ENCODE peak calls at places on chromosomes 4 and X, in eight cellular contexts. C is GM12865, L is foreskin fibroblast, V is heart left ventricle, I is A549, K is cardiac muscle cell, S is fibroblast of villous mesenchyme, O is SK-N-SH. M is an unnamed sample.

GRCh38 chr4:91114386-91114785 is 987.2 kb downstream of the CCSER1 start:
- DNase-seq in C (no peak), O (no peak), I (no peak), V (no peak), S (no peak), K (no peak), L (no peak), M (no peak)

GRCh38 chrX:96569034-96569433 is 115.6 kb upstream of the DIAPH2 start:
- DNase-seq in L (no peak), S (no peak), V (no peak), K (no peak), C (no peak), O (no peak), I (no peak), M (no peak)

GRCh38 chr4:76251448-76252270 is at the start of gene FAM47E:
- DNase-seq in S (peak), V (peak), K (peak), O (peak), I (peak), L (peak), C (no peak), M (peak)

GRCh38 chr4:183398298-183399129 is 45.9 kb upstream of the CDKN2AIP start:
- DNase-seq in V (peak), S (peak), O (peak), C (peak), L (peak), K (peak), I (peak), M (no peak)

GRCh38 chrX:124215786-124216185 is 116.7 kb upstream of the TEX13D start:
- DNase-seq in V (no peak), K (no peak), I (no peak), O (no peak), L (no peak), C (no peak), S (no peak), M (no peak)

GRCh38 chr4:48252313-48252712 is 17.3 kb downstream of the TEC start:
- DNase-seq in S (no peak), V (no peak), O (no peak), L (no peak), I (no peak), C (no peak), K (no peak), M (no peak)

GRCh38 chrX:35561985-35562384 is 236.2 kb upstream of the MAGEB16 start:
- DNase-seq in V (no peak), L (no peak), O (no peak), K (no peak), I (no peak), S (no peak), C (no peak), M (no peak)

GRCh38 chrX:72105436-72105835 is 26.3 kb downstream of the RTL5 start:
- DNase-seq in C (peak), S (no peak), L (no peak), V (no peak), I (no peak), O (no peak), K (no peak), M (no peak)

GRCh38 chr4:47668810-47669408 is 169.0 kb downstream of the CORIN start:
- DNase-seq in L (peak), C (peak), I (peak), V (no peak), K (peak), O (peak), S (peak), M (peak)

GRCh38 chr4:31037714-31038113 is 317.5 kb downstream of the PCDH7 start:
- DNase-seq in I (no peak), K (no peak), V (no peak), S (no peak), L (no peak), C (no peak), O (no peak), M (no peak)

DNA sequence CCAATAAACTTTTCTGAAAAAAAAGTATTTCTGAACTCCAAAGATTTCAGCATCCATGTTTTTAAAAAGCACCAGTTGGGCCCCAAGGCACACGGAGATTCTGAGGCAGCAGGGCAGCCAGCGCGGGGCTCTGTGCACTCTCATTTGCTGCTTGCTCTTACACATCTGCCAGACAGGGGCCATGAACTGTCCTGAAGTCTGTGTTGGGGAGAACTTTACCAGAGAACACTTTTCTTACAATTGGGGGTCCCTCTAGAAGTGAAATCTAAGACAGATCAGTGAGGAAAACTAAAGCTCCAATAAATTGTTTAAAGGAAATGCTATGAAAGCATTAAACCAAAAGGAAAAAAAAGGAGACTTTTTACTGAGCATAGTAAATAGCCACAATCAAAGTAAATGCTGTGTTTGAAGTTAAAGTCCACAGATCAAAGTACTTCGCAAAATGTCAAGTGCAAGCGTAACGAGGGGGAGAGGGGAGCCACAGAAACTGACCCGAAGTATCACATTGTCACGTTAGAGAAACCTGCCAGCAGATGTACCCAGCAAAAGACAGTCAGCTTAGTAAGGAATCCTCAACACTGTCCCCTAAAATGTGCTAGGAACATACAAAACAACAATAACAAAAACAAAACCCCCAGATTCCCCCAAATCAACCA is 37.8 kb downstream of the SORBS2 start:
- DNase-seq in I (no peak), C (no peak), L (no peak), V (no peak), S (no peak), K (peak), O (no peak), M (no peak)
- H3K4me3 ChIP-seq in I (no peak), C (no peak), L (no peak), V (peak), S (no peak), K (peak), O (peak), M (peak)

GRCh38 chrX:153523269-153523668 is 5.8 kb downstream of the ATP2B3 start:
- DNase-seq in I (no peak), C (no peak), K (no peak), O (no peak), L (no peak), V (no peak), S (no peak), M (no peak)
- TF ChIP-seq CTCF in I (no peak), C (no peak), K (no peak), O (no peak), L (no peak), V (no peak), S (no peak), M (no peak)

GRCh38 chr4:88320780-88321373 is 36.5 kb upstream of the PPM1K start:
- DNase-seq in V (no peak), C (peak), L (no peak), K (no peak), O (no peak), I (no peak), S (peak), M (no peak)
- H3K4me3 ChIP-seq in V (no peak), C (peak), L (no peak), K (no peak), O (no peak), I (no peak), S (peak), M (no peak)

DNA sequence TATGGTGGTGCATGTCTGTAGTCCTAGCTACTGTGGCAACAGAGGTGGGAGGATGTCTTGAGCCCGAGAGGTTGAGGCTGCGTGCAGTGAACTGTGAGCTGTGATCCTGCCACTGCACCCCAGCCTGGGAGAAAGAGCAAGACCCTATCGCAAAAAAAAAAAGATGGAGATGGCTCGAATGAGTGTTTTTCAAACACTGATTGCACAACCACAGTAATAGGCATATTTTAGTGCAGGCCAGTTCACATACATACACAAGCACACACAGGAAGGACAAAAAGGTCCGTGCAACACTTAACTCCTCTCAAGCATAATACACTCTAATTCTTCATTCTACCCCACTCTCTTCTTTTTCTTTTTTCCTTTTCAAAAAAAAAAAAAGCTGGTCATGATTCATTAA is 5.1 kb downstream of the EFHC2 start:
- DNase-seq in L (no peak), O (no peak), K (no peak), C (no peak), V (no peak), S (no peak), I (no peak), M (no peak)
- TF ChIP-seq CTCF in L (no peak), O (no peak), K (no peak), C (no peak), V (no peak), S (no peak), I (no peak), M (no peak)

DNA sequence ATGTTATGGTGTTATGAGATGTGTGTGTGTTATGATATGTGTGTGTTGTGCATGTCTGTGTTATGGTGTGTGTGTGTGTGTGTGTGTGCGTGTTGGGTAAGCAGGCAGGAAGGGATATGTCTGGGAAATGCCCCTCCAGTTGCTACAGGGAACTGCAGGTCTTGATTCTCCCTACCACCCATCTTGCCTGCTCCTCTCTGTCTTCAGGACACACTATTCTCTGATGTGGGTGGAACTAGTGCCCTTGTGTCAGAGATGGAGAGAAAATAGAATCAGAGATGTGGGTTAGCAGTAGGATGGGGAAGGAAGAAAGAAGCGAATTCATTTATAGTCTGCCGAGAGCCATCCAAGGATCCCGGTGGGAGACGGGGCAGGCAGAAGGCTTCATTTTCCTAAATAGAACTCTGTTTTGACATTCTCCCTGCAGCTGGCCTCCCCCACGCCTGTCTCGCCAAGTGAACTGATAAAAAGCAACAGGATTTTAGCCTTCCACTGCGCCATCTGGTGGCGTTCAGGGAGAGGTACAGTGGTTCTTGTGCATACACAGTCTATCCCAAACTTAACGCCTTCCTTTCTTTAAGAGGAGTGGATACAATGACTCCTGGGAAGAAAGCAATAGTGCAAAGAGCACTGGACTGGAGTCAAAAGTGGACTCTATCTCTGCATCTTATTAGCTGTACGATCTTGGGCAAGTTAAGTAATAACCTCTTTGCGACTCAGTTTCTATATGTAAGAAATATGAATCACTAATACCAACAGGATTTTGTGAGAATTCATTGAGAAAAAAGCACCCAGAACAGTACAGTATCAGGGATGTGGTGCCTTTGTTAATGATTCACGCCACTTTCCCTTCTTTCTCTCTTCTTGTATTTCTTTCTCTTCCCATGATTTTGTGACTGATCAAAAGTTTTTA is 14.1 kb upstream of the MGST2 start:
- DNase-seq in V (peak), I (peak), K (peak), L (peak), O (peak), S (peak), C (peak), M (no peak)
- H3K4me3 ChIP-seq in V (no peak), I (no peak), K (no peak), L (no peak), O (peak), S (no peak), C (no peak), M (no peak)

GRCh38 chr4:94595880-94596483 is 144.2 kb downstream of the PDLIM5 start:
- DNase-seq in I (peak), K (peak), O (peak), C (peak), V (no peak), L (peak), S (peak), M (no peak)
- TF ChIP-seq CTCF in I (peak), K (peak), O (peak), C (peak), V (peak), L (peak), S (peak), M (peak)

GRCh38 chr4:24978291-24979072 is 52.3 kb downstream of the LGI2 start:
- DNase-seq in O (no peak), L (peak), S (no peak), V (no peak), I (no peak), K (no peak), C (no peak), M (no peak)

GRCh38 chr4:24979554-24979953 is 51.2 kb downstream of the LGI2 start:
- DNase-seq in K (no peak), O (no peak), V (no peak), C (no peak), L (peak), I (no peak), S (no peak), M (no peak)

GRCh38 chr4:24975505-24975904 is 55.2 kb downstream of the LGI2 start:
- DNase-seq in L (no peak), V (no peak), I (no peak), O (no peak), K (no peak), S (no peak), C (no peak), M (no peak)

GRCh38 chr4:24984602-24985532 is 45.9 kb downstream of the LGI2 start:
- DNase-seq in K (no peak), O (no peak), C (no peak), V (no peak), S (no peak), I (no peak), L (no peak), M (no peak)

DNA sequence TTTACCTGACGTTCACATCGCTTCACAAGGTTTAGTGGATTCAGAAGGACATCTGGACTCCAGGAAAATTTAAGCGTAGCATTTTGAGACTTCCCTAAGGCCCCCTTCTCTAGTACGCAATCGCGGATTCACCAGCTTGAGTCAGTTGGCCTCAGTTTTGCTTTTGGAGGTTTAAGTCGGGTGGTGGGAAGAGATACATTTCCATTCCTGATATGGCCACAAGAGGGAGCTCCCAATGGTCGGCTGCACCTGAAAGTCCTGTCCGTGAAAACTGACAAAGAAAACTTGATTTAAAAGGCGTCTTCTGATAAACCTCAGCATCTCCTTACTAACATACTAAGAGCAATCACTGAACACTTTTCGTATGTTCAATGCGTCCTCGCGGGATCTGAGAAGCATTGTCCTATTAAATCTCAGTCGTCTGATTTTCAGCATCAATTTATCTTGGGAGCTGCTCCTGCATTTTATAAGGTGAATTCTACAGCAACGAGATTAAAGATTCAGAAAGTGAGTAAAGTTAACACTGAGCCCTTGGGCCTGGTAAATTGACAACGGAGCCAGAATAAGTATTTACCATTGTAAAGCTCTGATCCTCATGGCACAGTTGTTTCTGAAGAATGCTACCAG is 50.6 kb downstream of the LGI2 start:
- DNase-seq in S (peak), L (peak), K (peak), C (peak), I (peak), V (no peak), O (peak), M (no peak)
- H3K4me3 ChIP-seq in S (no peak), L (peak), K (no peak), C (no peak), I (no peak), V (peak), O (peak), M (peak)

GRCh38 chrX:19194285-19195242 is 72.3 kb upstream of the ADGRG2 start:
- DNase-seq in C (peak), O (no peak), S (no peak), L (no peak), V (no peak), K (no peak), I (no peak), M (no peak)
- TF ChIP-seq CTCF in C (peak), O (no peak), S (no peak), L (no peak), V (no peak), K (no peak), I (no peak), M (no peak)

GRCh38 chr4:173528378-173529321 is 1.4 kb downstream of the HAND2 start:
- DNase-seq in L (no peak), O (peak), V (peak), S (peak), C (no peak), K (peak), I (no peak), M (no peak)
- H3K4me3 ChIP-seq in L (peak), O (peak), V (peak), S (peak), C (no peak), K (peak), I (peak), M (peak)

M was measured in retinal pigment epithelial cell.